ENCODE peak calls at places on chromosomes 7 and 10, in seven cellular contexts. N is NCI-H1092; D is T-helper 2 cell; I is T-helper 1 cell; S is CD14-positive monocyte; B is stimulated activated CD4-positive, alpha-beta T cell treated with anti-CD3 and anti-CD28 coated beads, Interleukin-12 subunit alpha, Interleukin-12 subunit beta, amount 100 ng/mL, for 4 hours; P is ACHN. E is an unnamed sample.
A peak's percentile ranks its signal among the peaks of the same experiment; 100 is the strongest.

GRCh38 chr7:35648367-35648766 is 46.6 kb downstream of the HERPUD2 start:
- DNase-seq in S (no peak), N (no peak), I (no peak), P (no peak), D (no peak), B (no peak), E (no peak)

GRCh38 chr7:34143397-34143796 is 238.1 kb downstream of the BMPER start:
- DNase-seq in S (no peak), D (no peak), N (no peak), I (no peak), P (no peak), B (no peak), E (no peak)

GRCh38 chr7:128763541-128763940 is 12.1 kb downstream of the OPN1SW start:
- DNase-seq in I (no peak), B (no peak), D (no peak), N (no peak), S (no peak), P (peak; percentile 60), E (no peak)

GRCh38 chr10:131035779-131036178 is 275.7 kb downstream of the TCERG1L start:
- DNase-seq in I (no peak), P (no peak), D (no peak), B (no peak), S (no peak), N (no peak), E (no peak)

GRCh38 chr10:62681211-62681940 is 123.1 kb upstream of the ADO start:
- DNase-seq in N (no peak), B (peak; percentile 71), I (peak; percentile 28), S (peak; percentile 68), D (peak; percentile 78), P (no peak), E (no peak)

GRCh38 chr7:44408596-44408995 is 81.9 kb downstream of the NUDCD3 start:
- DNase-seq in I (no peak), S (no peak), P (no peak), B (no peak), N (no peak), D (no peak), E (no peak)

GRCh38 chr7:71598553-71598952 is 466.6 kb downstream of the GALNT17 start:
- DNase-seq in B (no peak), S (no peak), N (no peak), I (no peak), D (no peak), P (no peak), E (no peak)

GRCh38 chr10:122044713-122045112 is 55.8 kb downstream of the TACC2 start:
- DNase-seq in P (no peak), N (no peak), S (no peak), I (no peak), D (no peak), B (no peak), E (no peak)

GRCh38 chr7:102287465-102288146 is 938 bp downstream of the SH2B2 start:
- DNase-seq in N (no peak), B (no peak), S (no peak), I (no peak), D (peak; percentile 29), P (peak; percentile 59), E (no peak)

GRCh38 chr7:143484059-143484458 is 6.4 kb downstream of the TAS2R41 start:
- DNase-seq in P (no peak), D (no peak), S (no peak), N (no peak), B (no peak), I (no peak), E (no peak)

GRCh38 chr10:14071956-14072355 is 258.8 kb downstream of the FRMD4A start:
- DNase-seq in I (no peak), P (no peak), N (no peak), S (no peak), B (no peak), D (no peak), E (no peak)

GRCh38 chr10:16777473-16778370 is 39.5 kb downstream of the RSU1 start:
- DNase-seq in S (no peak), N (peak; percentile 29), B (no peak), I (peak; percentile 18), D (peak; percentile 74), P (peak; percentile 42), E (no peak)

GRCh38 chr7:7424151-7424873 is 111.4 kb downstream of the COL28A1 start:
- DNase-seq in B (peak; percentile 11), N (peak; percentile 84), D (peak; percentile 73), I (peak; percentile 14), P (peak; percentile 84), S (no peak), E (peak; percentile 59)

GRCh38 chr7:39592586-39592985 is 26.4 kb downstream of the YAE1 start:
- DNase-seq in S (no peak), B (no peak), P (peak; percentile 52), N (no peak), D (peak; percentile 35), I (no peak), E (no peak)

GRCh38 chr7:33432825-33433224 is 303.5 kb downstream of the BBS9 start:
- DNase-seq in P (no peak), B (no peak), D (no peak), N (no peak), S (no peak), I (no peak), E (no peak)

GRCh38 chr10:630581-631073 is 58.8 kb downstream of the DIP2C start:
- DNase-seq in D (no peak), B (no peak), N (peak; percentile 9), S (peak; percentile 41), I (no peak), P (no peak), E (no peak)

GRCh38 chr10:95403690-95404459 is 113.1 kb upstream of the PDLIM1 start:
- DNase-seq in D (no peak), I (no peak), S (no peak), B (no peak), P (no peak), N (no peak), E (no peak)

GRCh38 chr10:32692174-32692573 is 246.2 kb downstream of the CCDC7 start:
- DNase-seq in I (no peak), P (no peak), S (no peak), B (no peak), N (no peak), D (no peak), E (no peak)

GRCh38 chr7:131424219-131424822 is 96.6 kb downstream of the MKLN1 start:
- DNase-seq in N (peak; percentile 11), P (peak; percentile 62), S (no peak), B (no peak), D (peak; percentile 65), I (peak; percentile 5), E (no peak)

GRCh38 chr10:51162002-51162401 is 87.7 kb downstream of the PRKG1 start:
- DNase-seq in D (no peak), I (no peak), S (no peak), P (no peak), B (no peak), N (no peak), E (peak; percentile 47)

GRCh38 chr10:6600224-6600987 is 20.3 kb upstream of the PRKCQ start:
- DNase-seq in P (no peak), D (peak; percentile 71), I (no peak), B (no peak), N (no peak), S (no peak), E (no peak)

GRCh38 chr10:26169466-26169865 is 47.1 kb upstream of the GAD2 start:
- DNase-seq in S (no peak), P (no peak), B (no peak), I (no peak), D (no peak), N (no peak), E (no peak)

GRCh38 chr7:29611941-29612527 is 48.4 kb downstream of the PRR15 start:
- DNase-seq in P (no peak), I (no peak), B (no peak), N (no peak), D (no peak), S (no peak), E (no peak)

GRCh38 chr10:75643944-75644820 is 212.8 kb downstream of the LRMDA start:
- DNase-seq in N (no peak), I (no peak), S (no peak), B (no peak), D (no peak), P (no peak), E (no peak)

GRCh38 chr7:22628112-22628511 is 98.9 kb upstream of the IL6 start:
- DNase-seq in I (no peak), B (no peak), N (no peak), P (no peak), D (no peak), S (no peak), E (no peak)

GRCh38 chr10:22988581-22989360 is 60.9 kb downstream of the ARMC3 start:
- DNase-seq in D (peak; percentile 72), S (peak; percentile 48), B (peak; percentile 54), N (no peak), I (peak; percentile 71), P (peak; percentile 61), E (peak; percentile 46)

GRCh38 chr10:4833286-4833685 is 7.3 kb downstream of the AKR1E2 start:
- DNase-seq in S (no peak), D (no peak), I (no peak), P (no peak), B (no peak), N (no peak), E (no peak)

GRCh38 chr10:52665821-52666220 is 106.8 kb downstream of the MBL2 start:
- DNase-seq in B (no peak), D (no peak), N (no peak), I (no peak), P (no peak), S (no peak), E (no peak)

GRCh38 chr10:102738692-102739121 is 5.0 kb upstream of the WBP1L start:
- DNase-seq in P (no peak), I (no peak), N (no peak), D (no peak), S (no peak), B (no peak), E (no peak)

GRCh38 chr7:158648787-158649186 is 55.8 kb downstream of the NCAPG2 start:
- DNase-seq in I (no peak), P (no peak), S (no peak), B (no peak), D (no peak), N (no peak), E (no peak)

GRCh38 chr10:18557960-18558359 is 93.4 kb downstream of the NSUN6 start:
- DNase-seq in D (no peak), I (no peak), P (no peak), B (no peak), N (no peak), S (no peak), E (no peak)

GRCh38 chr7:40232242-40232929 is 97.6 kb downstream of the SUGCT start:
- DNase-seq in P (peak; percentile 87), S (no peak), B (no peak), N (peak; percentile 30), I (no peak), D (peak; percentile 24), E (no peak)

GRCh38 chr10:15141136-15142067 is 27.1 kb downstream of the NMT2 start:
- DNase-seq in S (no peak), D (peak; percentile 78), B (peak; percentile 10), I (no peak), P (no peak), N (no peak), E (no peak)

GRCh38 chr10:122931088-122931958 is 20.9 kb downstream of the FAM24A start:
- DNase-seq in S (no peak), B (no peak), I (no peak), P (peak; percentile 44), N (no peak), D (no peak), E (no peak)

GRCh38 chr7:51070163-51070562 is 246.4 kb downstream of the COBL start:
- DNase-seq in S (no peak), D (no peak), B (no peak), I (no peak), N (no peak), P (no peak), E (no peak)

E was measured in aorta.